ENCODE peak calls at places on chromosomes 3 and 15, in ten cellular contexts. One of them, this sample, is unnamed.

GRCh38 chr3:73010158-73010557 is 13.5 kb downstream of the PPP4R2 start:
- DNase-seq in heart right ventricle: no peak
- DNase-seq in choroid plexus epithelial cell: no peak
- DNase-seq in nephron progenitor cell: no peak
- DNase-seq in Caco-2: no peak
- DNase-seq in AG04449: no peak
- DNase-seq in endothelial cell: no peak
- DNase-seq in B cell: no peak
- DNase-seq in coronary artery: no peak
- DNase-seq in right atrium auricular region: no peak
- DNase-seq in this sample: no peak

GRCh38 chr3:65195211-65195610 is 507.4 kb upstream of the ADAMTS9 start:
- DNase-seq in B cell: no peak
- DNase-seq in right atrium auricular region: no peak
- DNase-seq in AG04449: no peak
- DNase-seq in Caco-2: no peak
- DNase-seq in heart right ventricle: no peak
- DNase-seq in coronary artery: no peak
- DNase-seq in nephron progenitor cell: no peak
- DNase-seq in endothelial cell: no peak
- DNase-seq in choroid plexus epithelial cell: no peak
- DNase-seq in this sample: no peak

GRCh38 chr3:72439321-72440183 is 408.7 kb downstream of the SHQ1 start:
- DNase-seq in Caco-2: no peak
- DNase-seq in right atrium auricular region: no peak
- DNase-seq in B cell: no peak
- DNase-seq in heart right ventricle: no peak
- DNase-seq in AG04449: no peak
- DNase-seq in coronary artery: no peak
- DNase-seq in choroid plexus epithelial cell: no peak
- DNase-seq in nephron progenitor cell: no peak
- DNase-seq in endothelial cell: no peak
- DNase-seq in this sample: no peak

GRCh38 chr15:74884428-74885223 is 5.2 kb upstream of the MPI start:
- DNase-seq in heart right ventricle: no peak
- DNase-seq in AG04449: no peak
- DNase-seq in choroid plexus epithelial cell: no peak
- DNase-seq in B cell: no peak
- DNase-seq in Caco-2: no peak
- DNase-seq in coronary artery: no peak
- DNase-seq in right atrium auricular region: no peak
- DNase-seq in nephron progenitor cell: no peak
- DNase-seq in endothelial cell: no peak
- DNase-seq in this sample: no peak

GRCh38 chr15:70504305-70504951 is 258.9 kb downstream of the UACA start:
- DNase-seq in right atrium auricular region: peak
- DNase-seq in AG04449: no peak
- DNase-seq in coronary artery: no peak
- DNase-seq in nephron progenitor cell: no peak
- DNase-seq in B cell: peak
- DNase-seq in heart right ventricle: peak
- DNase-seq in Caco-2: no peak
- DNase-seq in endothelial cell: no peak
- DNase-seq in choroid plexus epithelial cell: peak
- DNase-seq in this sample: no peak

GRCh38 chr3:45182915-45183881 is 37.0 kb upstream of the CDCP1 start:
- DNase-seq in AG04449: no peak
- DNase-seq in endothelial cell: no peak
- DNase-seq in choroid plexus epithelial cell: peak
- DNase-seq in heart right ventricle: no peak
- DNase-seq in nephron progenitor cell: peak
- DNase-seq in coronary artery: no peak
- DNase-seq in right atrium auricular region: no peak
- DNase-seq in B cell: no peak
- DNase-seq in Caco-2: peak
- DNase-seq in this sample: peak

GRCh38 chr15:60496853-60497252 is 17.9 kb upstream of the ICE2 start:
- DNase-seq in Caco-2: no peak
- DNase-seq in endothelial cell: no peak
- DNase-seq in coronary artery: no peak
- DNase-seq in right atrium auricular region: no peak
- DNase-seq in B cell: no peak
- DNase-seq in choroid plexus epithelial cell: no peak
- DNase-seq in AG04449: no peak
- DNase-seq in heart right ventricle: no peak
- DNase-seq in nephron progenitor cell: no peak
- DNase-seq in this sample: no peak

GRCh38 chr3:123651449-123652345 is 66.8 kb upstream of the HACD2 start:
- DNase-seq in choroid plexus epithelial cell: no peak
- DNase-seq in Caco-2: no peak
- DNase-seq in right atrium auricular region: no peak
- DNase-seq in B cell: no peak
- DNase-seq in coronary artery: no peak
- DNase-seq in AG04449: no peak
- DNase-seq in nephron progenitor cell: no peak
- DNase-seq in heart right ventricle: no peak
- DNase-seq in endothelial cell: no peak
- DNase-seq in this sample: no peak

GRCh38 chr3:126263539-126263938 is 83.2 kb upstream of the ALDH1L1 start:
- DNase-seq in coronary artery: no peak
- DNase-seq in nephron progenitor cell: no peak
- DNase-seq in choroid plexus epithelial cell: no peak
- DNase-seq in heart right ventricle: no peak
- DNase-seq in Caco-2: no peak
- DNase-seq in AG04449: no peak
- DNase-seq in right atrium auricular region: no peak
- DNase-seq in B cell: no peak
- DNase-seq in endothelial cell: no peak
- DNase-seq in this sample: no peak

GRCh38 chr15:90598053-90598577 is 68.4 kb downstream of the CRTC3 start:
- DNase-seq in Caco-2: peak
- DNase-seq in right atrium auricular region: peak
- DNase-seq in heart right ventricle: peak
- DNase-seq in nephron progenitor cell: no peak
- DNase-seq in AG04449: no peak
- DNase-seq in coronary artery: no peak
- DNase-seq in choroid plexus epithelial cell: peak
- DNase-seq in endothelial cell: no peak
- DNase-seq in B cell: peak
- DNase-seq in this sample: no peak

GRCh38 chr3:110391640-110392395 is 679.8 kb upstream of the NECTIN3 start:
- DNase-seq in choroid plexus epithelial cell: peak
- DNase-seq in nephron progenitor cell: no peak
- DNase-seq in AG04449: no peak
- DNase-seq in endothelial cell: no peak
- DNase-seq in right atrium auricular region: no peak
- DNase-seq in Caco-2: no peak
- DNase-seq in B cell: no peak
- DNase-seq in coronary artery: no peak
- DNase-seq in heart right ventricle: no peak
- DNase-seq in this sample: no peak

GRCh38 chr3:37922721-37923575 is 61.3 kb downstream of the CTDSPL start:
- DNase-seq in coronary artery: peak
- DNase-seq in choroid plexus epithelial cell: peak
- DNase-seq in right atrium auricular region: no peak
- DNase-seq in endothelial cell: no peak
- DNase-seq in B cell: no peak
- DNase-seq in nephron progenitor cell: no peak
- DNase-seq in Caco-2: no peak
- DNase-seq in heart right ventricle: peak
- DNase-seq in AG04449: no peak
- DNase-seq in this sample: no peak

GRCh38 chr3:10351013-10351735 is 30.3 kb upstream of the SEC13 start:
- DNase-seq in heart right ventricle: no peak
- DNase-seq in Caco-2: no peak
- DNase-seq in AG04449: no peak
- DNase-seq in choroid plexus epithelial cell: no peak
- DNase-seq in B cell: no peak
- DNase-seq in nephron progenitor cell: no peak
- DNase-seq in endothelial cell: no peak
- DNase-seq in right atrium auricular region: no peak
- DNase-seq in coronary artery: no peak
- DNase-seq in this sample: no peak

GRCh38 chr3:189914799-189915198 is 205.9 kb downstream of the P3H2 start:
- DNase-seq in heart right ventricle: no peak
- DNase-seq in Caco-2: no peak
- DNase-seq in endothelial cell: no peak
- DNase-seq in choroid plexus epithelial cell: peak
- DNase-seq in nephron progenitor cell: no peak
- DNase-seq in right atrium auricular region: no peak
- DNase-seq in AG04449: peak
- DNase-seq in B cell: no peak
- DNase-seq in coronary artery: no peak
- DNase-seq in this sample: peak

GRCh38 chr3:155313303-155313702 is 19.8 kb upstream of the STRIT1 start:
- DNase-seq in AG04449: peak
- DNase-seq in heart right ventricle: no peak
- DNase-seq in endothelial cell: no peak
- DNase-seq in right atrium auricular region: no peak
- DNase-seq in choroid plexus epithelial cell: peak
- DNase-seq in B cell: no peak
- DNase-seq in nephron progenitor cell: no peak
- DNase-seq in Caco-2: no peak
- DNase-seq in coronary artery: no peak
- DNase-seq in this sample: peak

GRCh38 chr15:60673918-60674558 is 195.1 kb upstream of the ICE2 start:
- DNase-seq in endothelial cell: no peak
- DNase-seq in choroid plexus epithelial cell: peak
- DNase-seq in nephron progenitor cell: no peak
- DNase-seq in coronary artery: peak
- DNase-seq in heart right ventricle: no peak
- DNase-seq in right atrium auricular region: peak
- DNase-seq in B cell: no peak
- DNase-seq in AG04449: peak
- DNase-seq in Caco-2: no peak
- DNase-seq in this sample: peak

GRCh38 chr3:163438760-163439159 is 1639.5 kb downstream of the SI start:
- DNase-seq in endothelial cell: no peak
- DNase-seq in nephron progenitor cell: no peak
- DNase-seq in B cell: no peak
- DNase-seq in right atrium auricular region: no peak
- DNase-seq in choroid plexus epithelial cell: peak
- DNase-seq in AG04449: no peak
- DNase-seq in heart right ventricle: no peak
- DNase-seq in coronary artery: no peak
- DNase-seq in Caco-2: no peak
- DNase-seq in this sample: no peak

GRCh38 chr15:101642361-101642760 is 9.8 kb downstream of the TM2D3 start:
- DNase-seq in nephron progenitor cell: no peak
- DNase-seq in Caco-2: no peak
- DNase-seq in endothelial cell: no peak
- DNase-seq in heart right ventricle: no peak
- DNase-seq in coronary artery: no peak
- DNase-seq in right atrium auricular region: no peak
- DNase-seq in AG04449: no peak
- DNase-seq in B cell: no peak
- DNase-seq in choroid plexus epithelial cell: peak
- DNase-seq in this sample: no peak
- TF ChIP-seq CTCF in nephron progenitor cell: no peak
- TF ChIP-seq CTCF in Caco-2: no peak
- TF ChIP-seq CTCF in endothelial cell: no peak
- TF ChIP-seq CTCF in heart right ventricle: no peak
- TF ChIP-seq CTCF in coronary artery: no peak
- TF ChIP-seq CTCF in right atrium auricular region: no peak
- TF ChIP-seq CTCF in AG04449: no peak
- TF ChIP-seq CTCF in B cell: no peak
- TF ChIP-seq CTCF in choroid plexus epithelial cell: peak
- TF ChIP-seq CTCF in this sample: peak

GRCh38 chr3:61530355-61530754 is 31.0 kb upstream of the PTPRG start:
- DNase-seq in Caco-2: peak
- DNase-seq in choroid plexus epithelial cell: peak
- DNase-seq in coronary artery: no peak
- DNase-seq in B cell: no peak
- DNase-seq in AG04449: no peak
- DNase-seq in endothelial cell: peak
- DNase-seq in nephron progenitor cell: no peak
- DNase-seq in right atrium auricular region: no peak
- DNase-seq in heart right ventricle: no peak
- DNase-seq in this sample: no peak
- TF ChIP-seq CTCF in Caco-2: peak
- TF ChIP-seq CTCF in choroid plexus epithelial cell: peak
- TF ChIP-seq CTCF in coronary artery: peak
- TF ChIP-seq CTCF in B cell: no peak
- TF ChIP-seq CTCF in AG04449: peak
- TF ChIP-seq CTCF in endothelial cell: peak
- TF ChIP-seq CTCF in nephron progenitor cell: peak
- TF ChIP-seq CTCF in right atrium auricular region: peak
- TF ChIP-seq CTCF in heart right ventricle: peak
- TF ChIP-seq CTCF in this sample: peak

DNA sequence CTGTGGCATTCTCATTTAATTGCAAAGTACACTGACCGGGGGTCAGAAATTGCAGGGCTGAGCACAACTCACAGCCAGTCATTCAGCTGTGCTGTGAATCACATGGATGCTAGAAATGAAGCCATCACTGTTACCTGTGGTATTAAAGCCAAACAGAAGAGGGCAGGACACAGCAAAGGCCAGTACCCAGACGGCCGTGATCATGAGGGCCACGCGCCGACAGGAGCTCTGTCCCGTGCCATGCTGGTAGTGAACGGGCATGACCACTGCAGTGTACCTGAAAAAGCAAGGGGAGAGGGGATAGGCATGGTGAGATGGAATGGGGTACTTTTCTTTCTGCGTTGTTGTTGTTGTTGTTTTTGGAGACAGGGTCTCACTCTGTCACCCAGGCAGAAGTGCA is 31.6 kb downstream of the DRD3 start:
- DNase-seq in B cell: no peak
- DNase-seq in right atrium auricular region: no peak
- DNase-seq in Caco-2: no peak
- DNase-seq in AG04449: no peak
- DNase-seq in choroid plexus epithelial cell: no peak
- DNase-seq in endothelial cell: no peak
- DNase-seq in coronary artery: no peak
- DNase-seq in heart right ventricle: no peak
- DNase-seq in nephron progenitor cell: no peak
- DNase-seq in this sample: no peak
- TF ChIP-seq CTCF in B cell: no peak
- TF ChIP-seq CTCF in right atrium auricular region: no peak
- TF ChIP-seq CTCF in Caco-2: no peak
- TF ChIP-seq CTCF in AG04449: no peak
- TF ChIP-seq CTCF in choroid plexus epithelial cell: no peak
- TF ChIP-seq CTCF in endothelial cell: no peak
- TF ChIP-seq CTCF in coronary artery: no peak
- TF ChIP-seq CTCF in heart right ventricle: no peak
- TF ChIP-seq CTCF in nephron progenitor cell: no peak
- TF ChIP-seq CTCF in this sample: peak

DNA sequence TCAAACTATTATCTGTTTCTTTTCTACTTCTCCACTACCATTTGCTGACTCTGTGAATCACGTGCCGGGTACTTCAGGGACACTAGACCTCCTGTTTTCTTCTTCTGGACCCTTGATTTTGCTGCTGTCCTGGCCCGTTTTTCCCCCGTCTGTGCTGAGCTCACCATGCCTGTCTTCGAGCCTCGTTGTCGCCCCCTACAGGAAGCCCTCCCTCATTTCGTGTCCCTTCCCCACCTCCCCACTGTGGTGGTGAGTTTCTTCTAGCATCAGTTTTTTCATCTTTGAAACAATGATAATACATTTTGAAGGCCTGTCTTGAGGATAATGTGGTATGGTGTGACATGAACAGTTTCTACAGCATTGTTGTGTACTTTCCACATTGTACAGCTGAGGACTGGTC is 12.8 kb downstream of the GABRG3 start:
- DNase-seq in coronary artery: no peak
- DNase-seq in AG04449: no peak
- DNase-seq in Caco-2: no peak
- DNase-seq in nephron progenitor cell: no peak
- DNase-seq in choroid plexus epithelial cell: no peak
- DNase-seq in right atrium auricular region: no peak
- DNase-seq in endothelial cell: no peak
- DNase-seq in heart right ventricle: no peak
- DNase-seq in B cell: no peak
- DNase-seq in this sample: no peak
- TF ChIP-seq CTCF in coronary artery: no peak
- TF ChIP-seq CTCF in AG04449: no peak
- TF ChIP-seq CTCF in Caco-2: no peak
- TF ChIP-seq CTCF in nephron progenitor cell: no peak
- TF ChIP-seq CTCF in choroid plexus epithelial cell: no peak
- TF ChIP-seq CTCF in right atrium auricular region: no peak
- TF ChIP-seq CTCF in endothelial cell: peak
- TF ChIP-seq CTCF in heart right ventricle: no peak
- TF ChIP-seq CTCF in B cell: no peak
- TF ChIP-seq CTCF in this sample: no peak